ENCODE peak calls at places on chromosomes 2 and 18, in seven cellular contexts. One of them, this sample, is unnamed.

GRCh38 chr18:74248189-74248975 is 43.4 kb downstream of the CYB5A start:
- ATAC-seq in psoas muscle: no peak
- ATAC-seq in body of pancreas: no peak
- ATAC-seq in RWPE2: no peak
- ATAC-seq in CD8-positive, alpha-beta T cell: no peak
- ATAC-seq in left lung: peak
- ATAC-seq in right lobe of liver: no peak
- ATAC-seq in this sample: no peak

GRCh38 chr2:235514627-235515363 is 21.0 kb downstream of the AGAP1 start:
- ATAC-seq in CD8-positive, alpha-beta T cell: no peak
- ATAC-seq in left lung: no peak
- ATAC-seq in body of pancreas: no peak
- ATAC-seq in psoas muscle: peak
- ATAC-seq in RWPE2: no peak
- ATAC-seq in right lobe of liver: peak
- ATAC-seq in this sample: no peak

GRCh38 chr2:101732773-101733256 is 35.3 kb downstream of the MAP4K4 start:
- ATAC-seq in left lung: no peak
- ATAC-seq in CD8-positive, alpha-beta T cell: no peak
- ATAC-seq in RWPE2: no peak
- ATAC-seq in psoas muscle: no peak
- ATAC-seq in body of pancreas: no peak
- ATAC-seq in right lobe of liver: no peak
- ATAC-seq in this sample: no peak

GRCh38 chr2:39445934-39446333 is 8.8 kb upstream of the MAP4K3 start:
- ATAC-seq in psoas muscle: no peak
- ATAC-seq in right lobe of liver: no peak
- ATAC-seq in RWPE2: no peak
- ATAC-seq in body of pancreas: no peak
- ATAC-seq in left lung: no peak
- ATAC-seq in CD8-positive, alpha-beta T cell: no peak
- ATAC-seq in this sample: no peak

GRCh38 chr2:160299540-160299939 is 99.5 kb upstream of the ITGB6 start:
- ATAC-seq in psoas muscle: no peak
- ATAC-seq in body of pancreas: no peak
- ATAC-seq in left lung: peak
- ATAC-seq in right lobe of liver: peak
- ATAC-seq in RWPE2: no peak
- ATAC-seq in CD8-positive, alpha-beta T cell: no peak
- ATAC-seq in this sample: no peak

GRCh38 chr2:118014492-118014824 is 588 bp upstream of the CCDC93 start:
- ATAC-seq in psoas muscle: no peak
- ATAC-seq in RWPE2: no peak
- ATAC-seq in left lung: no peak
- ATAC-seq in body of pancreas: no peak
- ATAC-seq in CD8-positive, alpha-beta T cell: no peak
- ATAC-seq in right lobe of liver: no peak
- ATAC-seq in this sample: no peak

GRCh38 chr2:176826356-176826755 is 386.2 kb upstream of the HNRNPA3 start:
- ATAC-seq in psoas muscle: no peak
- ATAC-seq in left lung: no peak
- ATAC-seq in RWPE2: no peak
- ATAC-seq in body of pancreas: no peak
- ATAC-seq in right lobe of liver: no peak
- ATAC-seq in CD8-positive, alpha-beta T cell: peak
- ATAC-seq in this sample: no peak

GRCh38 chr2:120775261-120775660 is 39.6 kb downstream of the GLI2 start:
- ATAC-seq in psoas muscle: no peak
- ATAC-seq in left lung: no peak
- ATAC-seq in right lobe of liver: no peak
- ATAC-seq in CD8-positive, alpha-beta T cell: no peak
- ATAC-seq in body of pancreas: no peak
- ATAC-seq in RWPE2: no peak
- ATAC-seq in this sample: no peak

GRCh38 chr2:45699032-45699658 is 47.7 kb downstream of the PRKCE start:
- ATAC-seq in right lobe of liver: no peak
- ATAC-seq in left lung: no peak
- ATAC-seq in CD8-positive, alpha-beta T cell: no peak
- ATAC-seq in RWPE2: peak
- ATAC-seq in psoas muscle: no peak
- ATAC-seq in body of pancreas: no peak
- ATAC-seq in this sample: no peak

GRCh38 chr18:9968081-9968848 is 54.4 kb downstream of the VAPA start:
- ATAC-seq in body of pancreas: no peak
- ATAC-seq in RWPE2: no peak
- ATAC-seq in right lobe of liver: peak
- ATAC-seq in psoas muscle: no peak
- ATAC-seq in CD8-positive, alpha-beta T cell: no peak
- ATAC-seq in left lung: no peak
- ATAC-seq in this sample: peak

GRCh38 chr2:216650607-216651229 is 17.5 kb downstream of the IGFBP2 start:
- ATAC-seq in right lobe of liver: peak
- ATAC-seq in psoas muscle: no peak
- ATAC-seq in left lung: no peak
- ATAC-seq in RWPE2: no peak
- ATAC-seq in CD8-positive, alpha-beta T cell: no peak
- ATAC-seq in body of pancreas: no peak
- ATAC-seq in this sample: no peak

GRCh38 chr2:145091967-145092366 is 572.0 kb upstream of the ZEB2 start:
- ATAC-seq in RWPE2: no peak
- ATAC-seq in CD8-positive, alpha-beta T cell: no peak
- ATAC-seq in left lung: no peak
- ATAC-seq in body of pancreas: no peak
- ATAC-seq in psoas muscle: no peak
- ATAC-seq in right lobe of liver: no peak
- ATAC-seq in this sample: no peak

GRCh38 chr18:23958036-23958435 is 56.5 kb upstream of the TTC39C start:
- ATAC-seq in CD8-positive, alpha-beta T cell: no peak
- ATAC-seq in RWPE2: peak
- ATAC-seq in body of pancreas: no peak
- ATAC-seq in left lung: peak
- ATAC-seq in psoas muscle: peak
- ATAC-seq in right lobe of liver: peak
- ATAC-seq in this sample: peak

GRCh38 chr18:4672152-4672551 is 217.0 kb upstream of the DLGAP1 start:
- ATAC-seq in CD8-positive, alpha-beta T cell: no peak
- ATAC-seq in body of pancreas: no peak
- ATAC-seq in RWPE2: no peak
- ATAC-seq in right lobe of liver: no peak
- ATAC-seq in psoas muscle: no peak
- ATAC-seq in left lung: no peak
- ATAC-seq in this sample: no peak

GRCh38 chr18:67217551-67218166 is 298.9 kb downstream of the DSEL start:
- ATAC-seq in RWPE2: peak
- ATAC-seq in left lung: peak
- ATAC-seq in body of pancreas: peak
- ATAC-seq in CD8-positive, alpha-beta T cell: peak
- ATAC-seq in psoas muscle: peak
- ATAC-seq in right lobe of liver: peak
- ATAC-seq in this sample: peak

GRCh38 chr2:148515170-148515569 is 129.4 kb upstream of the EPC2 start:
- ATAC-seq in right lobe of liver: no peak
- ATAC-seq in body of pancreas: no peak
- ATAC-seq in psoas muscle: no peak
- ATAC-seq in left lung: no peak
- ATAC-seq in CD8-positive, alpha-beta T cell: no peak
- ATAC-seq in RWPE2: no peak
- ATAC-seq in this sample: no peak

GRCh38 chr2:23402205-23402740 is 17.3 kb downstream of the KLHL29 start:
- ATAC-seq in body of pancreas: peak
- ATAC-seq in left lung: no peak
- ATAC-seq in RWPE2: no peak
- ATAC-seq in CD8-positive, alpha-beta T cell: no peak
- ATAC-seq in right lobe of liver: peak
- ATAC-seq in psoas muscle: no peak
- ATAC-seq in this sample: no peak

GRCh38 chr2:32484907-32485306 is 128.1 kb downstream of the BIRC6 start:
- ATAC-seq in right lobe of liver: no peak
- ATAC-seq in left lung: peak
- ATAC-seq in psoas muscle: peak
- ATAC-seq in RWPE2: peak
- ATAC-seq in body of pancreas: no peak
- ATAC-seq in CD8-positive, alpha-beta T cell: no peak
- ATAC-seq in this sample: peak

GRCh38 chr2:15313657-15314056 is 247.5 kb downstream of the NBAS start:
- ATAC-seq in left lung: no peak
- ATAC-seq in psoas muscle: no peak
- ATAC-seq in body of pancreas: no peak
- ATAC-seq in right lobe of liver: no peak
- ATAC-seq in RWPE2: no peak
- ATAC-seq in CD8-positive, alpha-beta T cell: no peak
- ATAC-seq in this sample: no peak

GRCh38 chr18:12857215-12857924 is 26.7 kb downstream of the PTPN2 start:
- ATAC-seq in right lobe of liver: no peak
- ATAC-seq in left lung: peak
- ATAC-seq in body of pancreas: no peak
- ATAC-seq in psoas muscle: no peak
- ATAC-seq in CD8-positive, alpha-beta T cell: no peak
- ATAC-seq in RWPE2: no peak
- ATAC-seq in this sample: no peak

GRCh38 chr2:55965966-55966365 is 42.4 kb upstream of the EFEMP1 start:
- ATAC-seq in body of pancreas: peak
- ATAC-seq in psoas muscle: no peak
- ATAC-seq in right lobe of liver: peak
- ATAC-seq in left lung: peak
- ATAC-seq in RWPE2: no peak
- ATAC-seq in CD8-positive, alpha-beta T cell: no peak
- ATAC-seq in this sample: peak

GRCh38 chr18:32157580-32157979 is 32.3 kb upstream of the MEP1B start:
- ATAC-seq in CD8-positive, alpha-beta T cell: no peak
- ATAC-seq in psoas muscle: no peak
- ATAC-seq in right lobe of liver: no peak
- ATAC-seq in RWPE2: no peak
- ATAC-seq in body of pancreas: no peak
- ATAC-seq in left lung: no peak
- ATAC-seq in this sample: no peak

GRCh38 chr2:118738106-118738505 is 109.3 kb downstream of the EN1 start:
- ATAC-seq in CD8-positive, alpha-beta T cell: no peak
- ATAC-seq in right lobe of liver: no peak
- ATAC-seq in psoas muscle: no peak
- ATAC-seq in body of pancreas: no peak
- ATAC-seq in left lung: no peak
- ATAC-seq in RWPE2: no peak
- ATAC-seq in this sample: no peak

GRCh38 chr2:64914247-64914646 is 75.0 kb upstream of the SLC1A4 start:
- ATAC-seq in body of pancreas: no peak
- ATAC-seq in CD8-positive, alpha-beta T cell: no peak
- ATAC-seq in left lung: no peak
- ATAC-seq in RWPE2: no peak
- ATAC-seq in psoas muscle: no peak
- ATAC-seq in right lobe of liver: no peak
- ATAC-seq in this sample: no peak

GRCh38 chr2:12817870-12818269 is 101.1 kb downstream of the TRIB2 start:
- ATAC-seq in psoas muscle: no peak
- ATAC-seq in right lobe of liver: no peak
- ATAC-seq in CD8-positive, alpha-beta T cell: no peak
- ATAC-seq in body of pancreas: no peak
- ATAC-seq in RWPE2: no peak
- ATAC-seq in left lung: no peak
- ATAC-seq in this sample: no peak

GRCh38 chr2:37794717-37795116 is 123.3 kb upstream of the CDC42EP3 start:
- ATAC-seq in left lung: peak
- ATAC-seq in psoas muscle: peak
- ATAC-seq in right lobe of liver: no peak
- ATAC-seq in body of pancreas: no peak
- ATAC-seq in RWPE2: no peak
- ATAC-seq in CD8-positive, alpha-beta T cell: no peak
- ATAC-seq in this sample: no peak
- H3K27ac ChIP-seq in left lung: no peak
- H3K27ac ChIP-seq in psoas muscle: peak
- H3K27ac ChIP-seq in right lobe of liver: no peak
- H3K27ac ChIP-seq in body of pancreas: no peak
- H3K27ac ChIP-seq in RWPE2: peak
- H3K27ac ChIP-seq in CD8-positive, alpha-beta T cell: no peak
- H3K27ac ChIP-seq in this sample: no peak

DNA sequence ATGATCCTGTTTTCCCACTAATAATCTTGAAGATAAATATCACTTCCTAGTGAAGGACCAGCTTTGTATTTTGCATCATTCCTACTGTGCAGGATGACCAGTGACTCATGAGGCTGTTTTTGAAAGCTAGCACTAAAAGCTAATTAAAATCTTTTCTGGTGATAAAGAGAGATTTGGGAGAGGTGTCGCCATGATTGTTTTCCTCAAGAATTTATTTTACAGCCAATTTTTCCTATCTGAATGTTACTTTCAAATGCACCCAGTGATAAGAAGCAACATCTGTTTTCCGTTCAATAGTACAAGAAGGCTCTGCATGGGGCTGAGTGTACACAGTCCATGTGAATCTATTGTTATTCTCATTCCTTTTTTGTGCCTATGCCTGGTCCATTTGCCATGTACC is 28.3 kb downstream of the MEIS1 start:
- ATAC-seq in body of pancreas: no peak
- ATAC-seq in CD8-positive, alpha-beta T cell: no peak
- ATAC-seq in RWPE2: no peak
- ATAC-seq in left lung: no peak
- ATAC-seq in right lobe of liver: no peak
- ATAC-seq in psoas muscle: no peak
- ATAC-seq in this sample: no peak
- H3K27ac ChIP-seq in body of pancreas: no peak
- H3K27ac ChIP-seq in CD8-positive, alpha-beta T cell: no peak
- H3K27ac ChIP-seq in RWPE2: no peak
- H3K27ac ChIP-seq in left lung: no peak
- H3K27ac ChIP-seq in right lobe of liver: no peak
- H3K27ac ChIP-seq in psoas muscle: no peak
- H3K27ac ChIP-seq in this sample: no peak

GRCh38 chr2:1097086-1097485 is 146.4 kb downstream of the SNTG2 start:
- ATAC-seq in right lobe of liver: no peak
- ATAC-seq in CD8-positive, alpha-beta T cell: no peak
- ATAC-seq in left lung: no peak
- ATAC-seq in body of pancreas: no peak
- ATAC-seq in RWPE2: no peak
- ATAC-seq in psoas muscle: no peak
- ATAC-seq in this sample: no peak
- H3K27ac ChIP-seq in right lobe of liver: no peak
- H3K27ac ChIP-seq in CD8-positive, alpha-beta T cell: no peak
- H3K27ac ChIP-seq in left lung: no peak
- H3K27ac ChIP-seq in body of pancreas: no peak
- H3K27ac ChIP-seq in RWPE2: no peak
- H3K27ac ChIP-seq in psoas muscle: no peak
- H3K27ac ChIP-seq in this sample: no peak

GRCh38 chr2:170671079-170671478 is 44.1 kb upstream of the SP5 start:
- ATAC-seq in RWPE2: no peak
- ATAC-seq in psoas muscle: no peak
- ATAC-seq in body of pancreas: no peak
- ATAC-seq in CD8-positive, alpha-beta T cell: no peak
- ATAC-seq in right lobe of liver: no peak
- ATAC-seq in left lung: no peak
- ATAC-seq in this sample: no peak

GRCh38 chr2:170669909-170670308 is 45.2 kb upstream of the SP5 start:
- ATAC-seq in body of pancreas: no peak
- ATAC-seq in right lobe of liver: no peak
- ATAC-seq in left lung: no peak
- ATAC-seq in CD8-positive, alpha-beta T cell: no peak
- ATAC-seq in RWPE2: no peak
- ATAC-seq in psoas muscle: no peak
- ATAC-seq in this sample: no peak

GRCh38 chr2:170670651-170671050 is 44.5 kb upstream of the SP5 start:
- ATAC-seq in body of pancreas: no peak
- ATAC-seq in left lung: no peak
- ATAC-seq in right lobe of liver: no peak
- ATAC-seq in RWPE2: no peak
- ATAC-seq in CD8-positive, alpha-beta T cell: no peak
- ATAC-seq in psoas muscle: no peak
- ATAC-seq in this sample: no peak

GRCh38 chr2:170660406-170660805 is 54.7 kb upstream of the SP5 start:
- ATAC-seq in body of pancreas: no peak
- ATAC-seq in left lung: peak
- ATAC-seq in right lobe of liver: no peak
- ATAC-seq in RWPE2: no peak
- ATAC-seq in psoas muscle: no peak
- ATAC-seq in CD8-positive, alpha-beta T cell: no peak
- ATAC-seq in this sample: no peak

GRCh38 chr2:170665743-170666142 is 49.4 kb upstream of the SP5 start:
- ATAC-seq in RWPE2: no peak
- ATAC-seq in body of pancreas: no peak
- ATAC-seq in left lung: no peak
- ATAC-seq in psoas muscle: no peak
- ATAC-seq in CD8-positive, alpha-beta T cell: no peak
- ATAC-seq in right lobe of liver: no peak
- ATAC-seq in this sample: no peak
- H3K27ac ChIP-seq in RWPE2: no peak
- H3K27ac ChIP-seq in body of pancreas: no peak
- H3K27ac ChIP-seq in left lung: no peak
- H3K27ac ChIP-seq in psoas muscle: no peak
- H3K27ac ChIP-seq in CD8-positive, alpha-beta T cell: no peak
- H3K27ac ChIP-seq in right lobe of liver: no peak
- H3K27ac ChIP-seq in this sample: no peak

This sample was measured in gastroesophageal sphincter.